ENCODE peak calls at places on chromosomes 13 and 19, in seven cellular contexts. One of them, this sample, is unnamed. For H3K27me3, the result is how much of the 10 kb centered on the place peaks cover.

GRCh38 chr13:31048521-31048920 is 113.2 kb downstream of the HSPH1 start:
- DNase-seq in Peyer's patch: peak
- DNase-seq in MM.1S: no peak
- DNase-seq in naive thymus-derived CD4-positive, alpha-beta T cell: no peak
- DNase-seq in IMR-90: no peak
- DNase-seq in PC-3: no peak
- DNase-seq in CD8-positive, alpha-beta memory T cell: no peak
- DNase-seq in this sample: no peak

GRCh38 chr13:33244907-33245287 is 40.7 kb downstream of the STARD13 start:
- DNase-seq in IMR-90: no peak
- DNase-seq in PC-3: no peak
- DNase-seq in CD8-positive, alpha-beta memory T cell: no peak
- DNase-seq in Peyer's patch: no peak
- DNase-seq in naive thymus-derived CD4-positive, alpha-beta T cell: no peak
- DNase-seq in MM.1S: no peak
- DNase-seq in this sample: no peak

GRCh38 chr19:51904331-51905165 is at the start of gene ZNF649:
- DNase-seq in CD8-positive, alpha-beta memory T cell: peak
- DNase-seq in IMR-90: peak
- DNase-seq in MM.1S: no peak
- DNase-seq in PC-3: peak
- DNase-seq in Peyer's patch: peak
- DNase-seq in naive thymus-derived CD4-positive, alpha-beta T cell: peak
- DNase-seq in this sample: peak

GRCh38 chr13:105603283-105603682 is 932.2 kb downstream of the EFNB2 start:
- DNase-seq in MM.1S: no peak
- DNase-seq in IMR-90: no peak
- DNase-seq in PC-3: no peak
- DNase-seq in Peyer's patch: no peak
- DNase-seq in CD8-positive, alpha-beta memory T cell: no peak
- DNase-seq in naive thymus-derived CD4-positive, alpha-beta T cell: no peak
- DNase-seq in this sample: no peak

GRCh38 chr13:82010780-82011179 is 1669.9 kb upstream of the SPRY2 start:
- DNase-seq in Peyer's patch: no peak
- DNase-seq in PC-3: peak
- DNase-seq in IMR-90: no peak
- DNase-seq in MM.1S: no peak
- DNase-seq in naive thymus-derived CD4-positive, alpha-beta T cell: no peak
- DNase-seq in CD8-positive, alpha-beta memory T cell: no peak
- DNase-seq in this sample: no peak

GRCh38 chr19:19305696-19306095 is 14.6 kb downstream of the SUGP1 start:
- DNase-seq in PC-3: no peak
- DNase-seq in naive thymus-derived CD4-positive, alpha-beta T cell: no peak
- DNase-seq in CD8-positive, alpha-beta memory T cell: no peak
- DNase-seq in MM.1S: no peak
- DNase-seq in Peyer's patch: no peak
- DNase-seq in IMR-90: no peak
- DNase-seq in this sample: no peak

GRCh38 chr13:54196684-54197083 is 1168.1 kb downstream of the OLFM4 start:
- DNase-seq in IMR-90: no peak
- DNase-seq in Peyer's patch: no peak
- DNase-seq in CD8-positive, alpha-beta memory T cell: no peak
- DNase-seq in MM.1S: no peak
- DNase-seq in naive thymus-derived CD4-positive, alpha-beta T cell: no peak
- DNase-seq in PC-3: no peak
- DNase-seq in this sample: no peak

GRCh38 chr13:23159205-23159586 is 21.6 kb upstream of the SGCG start:
- DNase-seq in CD8-positive, alpha-beta memory T cell: no peak
- DNase-seq in IMR-90: peak
- DNase-seq in PC-3: peak
- DNase-seq in MM.1S: peak
- DNase-seq in naive thymus-derived CD4-positive, alpha-beta T cell: no peak
- DNase-seq in Peyer's patch: no peak
- DNase-seq in this sample: no peak

GRCh38 chr19:1173845-1174809 is at the start of gene SBNO2:
- DNase-seq in PC-3: peak
- DNase-seq in Peyer's patch: peak
- DNase-seq in naive thymus-derived CD4-positive, alpha-beta T cell: peak
- DNase-seq in MM.1S: peak
- DNase-seq in IMR-90: peak
- DNase-seq in CD8-positive, alpha-beta memory T cell: peak
- DNase-seq in this sample: peak

GRCh38 chr19:28294395-28294794 is 918.6 kb downstream of the UQCRFS1 start:
- DNase-seq in naive thymus-derived CD4-positive, alpha-beta T cell: no peak
- DNase-seq in Peyer's patch: no peak
- DNase-seq in CD8-positive, alpha-beta memory T cell: no peak
- DNase-seq in IMR-90: no peak
- DNase-seq in MM.1S: no peak
- DNase-seq in PC-3: no peak
- DNase-seq in this sample: no peak

GRCh38 chr13:50129065-50129922 is 114.0 kb downstream of the KCNRG start:
- DNase-seq in Peyer's patch: no peak
- DNase-seq in PC-3: no peak
- DNase-seq in MM.1S: peak
- DNase-seq in naive thymus-derived CD4-positive, alpha-beta T cell: no peak
- DNase-seq in IMR-90: no peak
- DNase-seq in CD8-positive, alpha-beta memory T cell: peak
- DNase-seq in this sample: peak

GRCh38 chr13:93116809-93117208 is 109.8 kb upstream of the GPC6 start:
- DNase-seq in IMR-90: no peak
- DNase-seq in PC-3: peak
- DNase-seq in naive thymus-derived CD4-positive, alpha-beta T cell: no peak
- DNase-seq in Peyer's patch: no peak
- DNase-seq in MM.1S: peak
- DNase-seq in CD8-positive, alpha-beta memory T cell: no peak
- DNase-seq in this sample: no peak

GRCh38 chr13:106418556-106418955 is 116.9 kb downstream of the EFNB2 start:
- DNase-seq in Peyer's patch: no peak
- DNase-seq in MM.1S: no peak
- DNase-seq in PC-3: peak
- DNase-seq in CD8-positive, alpha-beta memory T cell: no peak
- DNase-seq in naive thymus-derived CD4-positive, alpha-beta T cell: no peak
- DNase-seq in IMR-90: peak
- DNase-seq in this sample: no peak

GRCh38 chr19:46133101-46133627 is 8.7 kb upstream of the IGFL3 start:
- DNase-seq in PC-3: peak
- DNase-seq in naive thymus-derived CD4-positive, alpha-beta T cell: no peak
- DNase-seq in Peyer's patch: no peak
- DNase-seq in IMR-90: peak
- DNase-seq in CD8-positive, alpha-beta memory T cell: no peak
- DNase-seq in MM.1S: no peak
- DNase-seq in this sample: no peak

GRCh38 chr13:19961484-19961883 is 3.0 kb downstream of the ZMYM2 start:
- DNase-seq in MM.1S: no peak
- DNase-seq in IMR-90: no peak
- DNase-seq in naive thymus-derived CD4-positive, alpha-beta T cell: no peak
- DNase-seq in Peyer's patch: no peak
- DNase-seq in PC-3: no peak
- DNase-seq in CD8-positive, alpha-beta memory T cell: no peak
- DNase-seq in this sample: no peak

GRCh38 chr19:14369399-14370168 is 11.7 kb upstream of the ADGRE5 start:
- DNase-seq in naive thymus-derived CD4-positive, alpha-beta T cell: peak
- DNase-seq in MM.1S: no peak
- DNase-seq in Peyer's patch: peak
- DNase-seq in IMR-90: peak
- DNase-seq in CD8-positive, alpha-beta memory T cell: peak
- DNase-seq in PC-3: no peak
- DNase-seq in this sample: peak

GRCh38 chr13:42497798-42498197 is 76.2 kb upstream of the TNFSF11 start:
- DNase-seq in CD8-positive, alpha-beta memory T cell: no peak
- DNase-seq in naive thymus-derived CD4-positive, alpha-beta T cell: no peak
- DNase-seq in MM.1S: no peak
- DNase-seq in IMR-90: peak
- DNase-seq in PC-3: peak
- DNase-seq in Peyer's patch: no peak
- DNase-seq in this sample: no peak

GRCh38 chr13:113849981-113850721 is 13.7 kb downstream of the GAS6 start:
- DNase-seq in PC-3: no peak
- DNase-seq in MM.1S: no peak
- DNase-seq in CD8-positive, alpha-beta memory T cell: no peak
- DNase-seq in Peyer's patch: peak
- DNase-seq in IMR-90: no peak
- DNase-seq in naive thymus-derived CD4-positive, alpha-beta T cell: no peak
- DNase-seq in this sample: no peak

GRCh38 chr13:100439247-100439955 is 149.2 kb downstream of the GGACT start:
- DNase-seq in Peyer's patch: no peak
- DNase-seq in PC-3: no peak
- DNase-seq in naive thymus-derived CD4-positive, alpha-beta T cell: no peak
- DNase-seq in CD8-positive, alpha-beta memory T cell: no peak
- DNase-seq in IMR-90: no peak
- DNase-seq in MM.1S: no peak
- DNase-seq in this sample: no peak

GRCh38 chr13:20994441-20994821 is 67.0 kb downstream of the LATS2 start:
- DNase-seq in PC-3: no peak
- DNase-seq in naive thymus-derived CD4-positive, alpha-beta T cell: no peak
- DNase-seq in IMR-90: no peak
- DNase-seq in MM.1S: no peak
- DNase-seq in Peyer's patch: peak
- DNase-seq in CD8-positive, alpha-beta memory T cell: no peak
- DNase-seq in this sample: no peak

GRCh38 chr13:29605860-29606526 is 10.5 kb upstream of the SLC7A1 start:
- DNase-seq in PC-3: no peak
- DNase-seq in MM.1S: no peak
- DNase-seq in CD8-positive, alpha-beta memory T cell: no peak
- DNase-seq in naive thymus-derived CD4-positive, alpha-beta T cell: no peak
- DNase-seq in IMR-90: no peak
- DNase-seq in Peyer's patch: no peak
- DNase-seq in this sample: no peak

GRCh38 chr19:38417544-38418506 is 8.2 kb downstream of the RASGRP4 start:
- DNase-seq in naive thymus-derived CD4-positive, alpha-beta T cell: peak
- DNase-seq in MM.1S: no peak
- DNase-seq in PC-3: peak
- DNase-seq in Peyer's patch: peak
- DNase-seq in CD8-positive, alpha-beta memory T cell: peak
- DNase-seq in IMR-90: no peak
- DNase-seq in this sample: peak

GRCh38 chr13:39692650-39693438 is 37.4 kb downstream of the COG6 start:
- DNase-seq in CD8-positive, alpha-beta memory T cell: no peak
- DNase-seq in MM.1S: no peak
- DNase-seq in PC-3: no peak
- DNase-seq in Peyer's patch: no peak
- DNase-seq in IMR-90: peak
- DNase-seq in naive thymus-derived CD4-positive, alpha-beta T cell: no peak
- DNase-seq in this sample: no peak

GRCh38 chr13:98173431-98173921 is 3.6 kb downstream of the RNF113B start:
- DNase-seq in IMR-90: peak
- DNase-seq in PC-3: peak
- DNase-seq in Peyer's patch: peak
- DNase-seq in naive thymus-derived CD4-positive, alpha-beta T cell: no peak
- DNase-seq in CD8-positive, alpha-beta memory T cell: no peak
- DNase-seq in MM.1S: no peak
- DNase-seq in this sample: no peak

GRCh38 chr13:114106526-114106925 is 25.9 kb downstream of the RASA3 start:
- DNase-seq in MM.1S: no peak
- DNase-seq in PC-3: no peak
- DNase-seq in naive thymus-derived CD4-positive, alpha-beta T cell: no peak
- DNase-seq in CD8-positive, alpha-beta memory T cell: no peak
- DNase-seq in Peyer's patch: no peak
- DNase-seq in IMR-90: no peak
- DNase-seq in this sample: no peak

GRCh38 chr13:78298657-78299056 is 304.7 kb downstream of the POU4F1 start:
- DNase-seq in CD8-positive, alpha-beta memory T cell: no peak
- DNase-seq in MM.1S: no peak
- DNase-seq in PC-3: peak
- DNase-seq in Peyer's patch: no peak
- DNase-seq in IMR-90: no peak
- DNase-seq in naive thymus-derived CD4-positive, alpha-beta T cell: no peak
- DNase-seq in this sample: no peak

GRCh38 chr13:102289606-102290005 is 112.2 kb downstream of the FGF14 start:
- DNase-seq in CD8-positive, alpha-beta memory T cell: no peak
- DNase-seq in naive thymus-derived CD4-positive, alpha-beta T cell: no peak
- DNase-seq in Peyer's patch: no peak
- DNase-seq in MM.1S: no peak
- DNase-seq in PC-3: peak
- DNase-seq in IMR-90: peak
- DNase-seq in this sample: no peak

GRCh38 chr19:8305798-8306197 is 2.4 kb downstream of the CD320 start:
- DNase-seq in IMR-90: no peak
- DNase-seq in MM.1S: no peak
- DNase-seq in CD8-positive, alpha-beta memory T cell: no peak
- DNase-seq in PC-3: no peak
- DNase-seq in Peyer's patch: peak
- DNase-seq in naive thymus-derived CD4-positive, alpha-beta T cell: no peak
- DNase-seq in this sample: peak

GRCh38 chr13:35478384-35479222 is 2.1 kb upstream of the MAB21L1 start:
- DNase-seq in PC-3: no peak
- DNase-seq in IMR-90: no peak
- DNase-seq in naive thymus-derived CD4-positive, alpha-beta T cell: no peak
- DNase-seq in CD8-positive, alpha-beta memory T cell: no peak
- DNase-seq in Peyer's patch: no peak
- DNase-seq in MM.1S: no peak
- DNase-seq in this sample: no peak
- H3K4me3 ChIP-seq in PC-3: no peak
- H3K4me3 ChIP-seq in IMR-90: no peak
- H3K4me3 ChIP-seq in naive thymus-derived CD4-positive, alpha-beta T cell: no peak
- H3K4me3 ChIP-seq in CD8-positive, alpha-beta memory T cell: no peak
- H3K4me3 ChIP-seq in Peyer's patch: no peak
- H3K4me3 ChIP-seq in MM.1S: no peak
- H3K4me3 ChIP-seq in this sample: no peak

GRCh38 chr13:44932171-44932849 is 57.0 kb downstream of the NUFIP1 start:
- DNase-seq in CD8-positive, alpha-beta memory T cell: no peak
- DNase-seq in PC-3: peak
- DNase-seq in naive thymus-derived CD4-positive, alpha-beta T cell: no peak
- DNase-seq in IMR-90: peak
- DNase-seq in Peyer's patch: no peak
- DNase-seq in MM.1S: no peak
- DNase-seq in this sample: no peak
- H3K27ac ChIP-seq in CD8-positive, alpha-beta memory T cell: no peak
- H3K27ac ChIP-seq in PC-3: peak
- H3K27ac ChIP-seq in naive thymus-derived CD4-positive, alpha-beta T cell: no peak
- H3K27ac ChIP-seq in IMR-90: no peak
- H3K27ac ChIP-seq in Peyer's patch: peak
- H3K27ac ChIP-seq in MM.1S: no peak
- H3K27ac ChIP-seq in this sample: no peak

DNA sequence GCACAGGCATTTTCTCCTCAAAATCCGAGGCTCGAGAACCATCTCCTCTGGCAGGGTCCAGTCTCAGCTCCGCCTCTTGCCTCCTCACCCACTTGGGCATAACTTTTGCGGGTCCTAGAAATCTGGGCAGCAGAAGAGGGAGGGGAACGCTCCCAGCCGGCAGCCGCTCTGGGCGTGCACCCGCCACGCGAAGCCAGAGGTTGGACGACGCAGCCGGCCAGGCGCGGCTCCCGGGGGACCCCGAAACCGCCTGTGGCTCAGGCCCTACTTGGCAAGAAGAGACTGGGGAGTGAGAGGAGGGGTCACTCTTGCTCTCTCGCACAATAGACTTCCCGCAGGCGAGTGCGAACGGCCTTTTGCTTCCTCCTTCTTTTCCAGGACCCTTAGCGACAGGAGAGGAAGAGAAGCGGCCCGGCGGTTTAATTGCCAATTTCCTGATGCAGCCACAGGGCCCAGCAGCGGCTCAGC is 6.0 kb upstream of the SOX1 start:
- DNase-seq in PC-3: no peak
- DNase-seq in Peyer's patch: no peak
- DNase-seq in CD8-positive, alpha-beta memory T cell: no peak
- DNase-seq in naive thymus-derived CD4-positive, alpha-beta T cell: no peak
- DNase-seq in MM.1S: no peak
- DNase-seq in IMR-90: no peak
- DNase-seq in this sample: no peak
- H3K27me3 ChIP-seq in PC-3: under half
- H3K27me3 ChIP-seq in Peyer's patch: half or more
- H3K27me3 ChIP-seq in CD8-positive, alpha-beta memory T cell: under half
- H3K27me3 ChIP-seq in naive thymus-derived CD4-positive, alpha-beta T cell: under half
- H3K27me3 ChIP-seq in MM.1S: under half
- H3K27me3 ChIP-seq in IMR-90: half or more
- H3K27me3 ChIP-seq in this sample: under half

GRCh38 chr19:2634228-2634951 is 68.1 kb downstream of the GNG7 start:
- DNase-seq in IMR-90: no peak
- DNase-seq in Peyer's patch: no peak
- DNase-seq in naive thymus-derived CD4-positive, alpha-beta T cell: no peak
- DNase-seq in MM.1S: no peak
- DNase-seq in PC-3: no peak
- DNase-seq in CD8-positive, alpha-beta memory T cell: no peak
- DNase-seq in this sample: no peak
- H3K4me3 ChIP-seq in IMR-90: no peak
- H3K4me3 ChIP-seq in Peyer's patch: no peak
- H3K4me3 ChIP-seq in naive thymus-derived CD4-positive, alpha-beta T cell: no peak
- H3K4me3 ChIP-seq in MM.1S: no peak
- H3K4me3 ChIP-seq in PC-3: no peak
- H3K4me3 ChIP-seq in CD8-positive, alpha-beta memory T cell: no peak
- H3K4me3 ChIP-seq in this sample: no peak